ENCODE peak calls at places on chromosomes 7 and 10, in ten cellular contexts. A is vagina, E is amygdala, D is retina, W is lung, T is NCI-H774, Y is OCI-LY7, B is hepatic stellate cell, R is fibroblast of pulmonary artery, H is Peyer's patch. O is an unnamed sample.
A peak's percentile ranks its signal among the peaks of the same experiment; 100 is the strongest.

GRCh38 chr7:55504093-55504859 is 68.0 kb downstream of the VOPP1 start:
- DNase-seq in H (peak; percentile 43), A (no peak), E (no peak), W (no peak), R (peak; percentile 39), Y (peak; percentile 55), T (no peak), D (no peak), B (peak; percentile 39), O (peak; percentile 32)

GRCh38 chr10:21363087-21363752 is 162.3 kb downstream of the SKIDA1 start:
- DNase-seq in T (no peak), B (no peak), A (no peak), R (peak; percentile 17), D (no peak), W (no peak), Y (no peak), E (no peak), H (peak; percentile 49), O (no peak)

GRCh38 chr10:70256463-70256862 is 23.2 kb upstream of the PPA1 start:
- DNase-seq in A (no peak), E (no peak), W (no peak), D (no peak), R (no peak), Y (no peak), B (no peak), H (no peak), T (no peak), O (no peak)

GRCh38 chr10:11163990-11164805 is 146.5 kb downstream of the CELF2 start:
- DNase-seq in W (no peak), Y (peak; percentile 35), E (peak; percentile 56), T (no peak), H (peak; percentile 63), R (no peak), D (peak; percentile 71), A (peak; percentile 81), B (no peak), O (no peak)

GRCh38 chr10:35545878-35546631 is 59.1 kb upstream of the GJD4 start:
- DNase-seq in H (no peak), B (peak; percentile 9), R (peak; percentile 46), T (no peak), A (no peak), W (no peak), Y (no peak), D (no peak), E (no peak), O (no peak)

GRCh38 chr7:29369909-29370488 is 175.4 kb downstream of the CHN2 start:
- DNase-seq in T (no peak), B (no peak), Y (no peak), W (no peak), R (no peak), A (no peak), E (no peak), H (no peak), D (no peak), O (no peak)

GRCh38 chr10:24701447-24701846 is 22.2 kb downstream of the ARHGAP21 start:
- DNase-seq in B (no peak), T (no peak), H (no peak), Y (no peak), W (no peak), E (no peak), A (no peak), D (no peak), R (peak; percentile 13), O (no peak)

GRCh38 chr10:14181197-14181936 is 149.4 kb downstream of the FRMD4A start:
- DNase-seq in D (no peak), W (no peak), E (no peak), B (no peak), Y (no peak), A (no peak), T (no peak), R (no peak), H (no peak), O (no peak)

GRCh38 chr7:106094780-106095179 is 17.3 kb downstream of the SYPL1 start:
- DNase-seq in R (no peak), B (no peak), Y (peak; percentile 39), T (no peak), W (no peak), H (peak; percentile 46), D (no peak), A (no peak), E (no peak), O (no peak)

GRCh38 chr7:126203185-126203584 is 1049.6 kb downstream of the GRM8 start:
- DNase-seq in E (no peak), D (no peak), A (no peak), R (no peak), T (no peak), H (no peak), B (no peak), W (no peak), Y (no peak), O (no peak)

GRCh38 chr7:8387551-8388256 is 45.7 kb upstream of the NXPH1 start:
- DNase-seq in R (no peak), H (no peak), W (no peak), Y (no peak), A (no peak), B (no peak), E (peak; percentile 79), D (peak; percentile 51), T (no peak), O (no peak)

GRCh38 chr10:33271969-33272583 is 62.4 kb downstream of the NRP1 start:
- DNase-seq in D (no peak), B (no peak), A (no peak), Y (no peak), R (no peak), W (no peak), T (no peak), H (no peak), E (no peak), O (no peak)